ENCODE peak calls at places on chromosomes 11 and 22, in nine cellular contexts. One of them, this sample, is unnamed.

GRCh38 chr22:41862160-41862529 is 29.2 kb downstream of the SREBF2 start:
- DNase-seq in fibroblast of pulmonary artery: peak
- DNase-seq in omental fat pad: no peak
- DNase-seq in hepatocyte: peak
- DNase-seq in adrenal gland: peak
- DNase-seq in thoracic aorta: no peak
- DNase-seq in bronchial epithelial cell: no peak
- DNase-seq in upper lobe of right lung: no peak
- DNase-seq in iPS-NIHi11: no peak
- DNase-seq in this sample: peak

GRCh38 chr22:31263896-31264295 is 28.4 kb downstream of the PIK3IP1 start:
- DNase-seq in fibroblast of pulmonary artery: no peak
- DNase-seq in omental fat pad: no peak
- DNase-seq in hepatocyte: no peak
- DNase-seq in adrenal gland: peak
- DNase-seq in thoracic aorta: no peak
- DNase-seq in bronchial epithelial cell: no peak
- DNase-seq in upper lobe of right lung: no peak
- DNase-seq in iPS-NIHi11: no peak
- DNase-seq in this sample: no peak

GRCh38 chr22:31933406-31933805 is 10.9 kb upstream of the YWHAH start:
- DNase-seq in fibroblast of pulmonary artery: no peak
- DNase-seq in omental fat pad: no peak
- DNase-seq in hepatocyte: no peak
- DNase-seq in adrenal gland: no peak
- DNase-seq in thoracic aorta: no peak
- DNase-seq in bronchial epithelial cell: no peak
- DNase-seq in upper lobe of right lung: no peak
- DNase-seq in iPS-NIHi11: no peak
- DNase-seq in this sample: no peak

GRCh38 chr11:70324354-70325115 is 54.0 kb downstream of the PPFIA1 start:
- DNase-seq in fibroblast of pulmonary artery: peak
- DNase-seq in omental fat pad: no peak
- DNase-seq in hepatocyte: no peak
- DNase-seq in adrenal gland: no peak
- DNase-seq in thoracic aorta: no peak
- DNase-seq in bronchial epithelial cell: no peak
- DNase-seq in upper lobe of right lung: no peak
- DNase-seq in iPS-NIHi11: no peak
- DNase-seq in this sample: no peak

GRCh38 chr11:101470881-101471535 is 112.8 kb downstream of the TRPC6 start:
- DNase-seq in fibroblast of pulmonary artery: no peak
- DNase-seq in omental fat pad: no peak
- DNase-seq in hepatocyte: peak
- DNase-seq in adrenal gland: no peak
- DNase-seq in thoracic aorta: no peak
- DNase-seq in bronchial epithelial cell: peak
- DNase-seq in upper lobe of right lung: no peak
- DNase-seq in iPS-NIHi11: no peak
- DNase-seq in this sample: peak

GRCh38 chr11:114200785-114201184 is 95.4 kb upstream of the NNMT start:
- DNase-seq in fibroblast of pulmonary artery: no peak
- DNase-seq in omental fat pad: no peak
- DNase-seq in hepatocyte: no peak
- DNase-seq in adrenal gland: no peak
- DNase-seq in thoracic aorta: no peak
- DNase-seq in bronchial epithelial cell: no peak
- DNase-seq in upper lobe of right lung: no peak
- DNase-seq in iPS-NIHi11: no peak
- DNase-seq in this sample: no peak

GRCh38 chr11:96567193-96567592 is 177.4 kb downstream of the JRKL start:
- DNase-seq in fibroblast of pulmonary artery: peak
- DNase-seq in omental fat pad: no peak
- DNase-seq in hepatocyte: no peak
- DNase-seq in adrenal gland: no peak
- DNase-seq in thoracic aorta: no peak
- DNase-seq in bronchial epithelial cell: peak
- DNase-seq in upper lobe of right lung: no peak
- DNase-seq in iPS-NIHi11: no peak
- DNase-seq in this sample: no peak

GRCh38 chr11:63793163-63793562 is 20.1 kb upstream of the SPINDOC start:
- DNase-seq in fibroblast of pulmonary artery: no peak
- DNase-seq in omental fat pad: no peak
- DNase-seq in hepatocyte: no peak
- DNase-seq in adrenal gland: no peak
- DNase-seq in thoracic aorta: no peak
- DNase-seq in bronchial epithelial cell: no peak
- DNase-seq in upper lobe of right lung: no peak
- DNase-seq in iPS-NIHi11: no peak
- DNase-seq in this sample: no peak

GRCh38 chr11:133943950-133944698 is 12.6 kb downstream of the IGSF9B start:
- DNase-seq in fibroblast of pulmonary artery: no peak
- DNase-seq in omental fat pad: no peak
- DNase-seq in hepatocyte: no peak
- DNase-seq in adrenal gland: no peak
- DNase-seq in thoracic aorta: no peak
- DNase-seq in bronchial epithelial cell: no peak
- DNase-seq in upper lobe of right lung: no peak
- DNase-seq in iPS-NIHi11: no peak
- DNase-seq in this sample: no peak

GRCh38 chr11:22734628-22735345 is 68.4 kb downstream of the GAS2 start:
- DNase-seq in fibroblast of pulmonary artery: peak
- DNase-seq in omental fat pad: no peak
- DNase-seq in hepatocyte: no peak
- DNase-seq in adrenal gland: no peak
- DNase-seq in thoracic aorta: no peak
- DNase-seq in bronchial epithelial cell: peak
- DNase-seq in upper lobe of right lung: no peak
- DNase-seq in iPS-NIHi11: no peak
- DNase-seq in this sample: no peak

GRCh38 chr11:118484405-118484804 is 42.9 kb upstream of the TTC36 start:
- DNase-seq in fibroblast of pulmonary artery: no peak
- DNase-seq in omental fat pad: no peak
- DNase-seq in hepatocyte: no peak
- DNase-seq in adrenal gland: no peak
- DNase-seq in thoracic aorta: no peak
- DNase-seq in bronchial epithelial cell: no peak
- DNase-seq in upper lobe of right lung: no peak
- DNase-seq in iPS-NIHi11: no peak
- DNase-seq in this sample: no peak

GRCh38 chr11:62242021-62242420 is at the start of gene SCGB1D2:
- DNase-seq in fibroblast of pulmonary artery: no peak
- DNase-seq in omental fat pad: no peak
- DNase-seq in hepatocyte: no peak
- DNase-seq in adrenal gland: peak
- DNase-seq in thoracic aorta: no peak
- DNase-seq in bronchial epithelial cell: peak
- DNase-seq in upper lobe of right lung: no peak
- DNase-seq in iPS-NIHi11: peak
- DNase-seq in this sample: peak